ENCODE peak calls at places on chromosomes 3 and 15, in four cellular contexts. One of them, this sample, is unnamed.
A peak's percentile ranks its signal among the peaks of the same experiment; 100 is the strongest.

GRCh38 chr3:78287085-78287484 is 1247.2 kb downstream of the ROBO2 start:
- DNase-seq in GM12878: no peak
- DNase-seq in HepG2: no peak
- DNase-seq in K562: no peak
- DNase-seq in this sample: no peak

GRCh38 chr15:65055201-65055870 is 10.1 kb downstream of the SLC51B start:
- DNase-seq in GM12878: no peak
- DNase-seq in HepG2: no peak
- DNase-seq in K562: no peak
- DNase-seq in this sample: peak; percentile 17

GRCh38 chr15:99536422-99537033 is 29.3 kb upstream of the MEF2A start:
- DNase-seq in HepG2: no peak
- DNase-seq in K562: no peak
- DNase-seq in GM12878: no peak
- DNase-seq in this sample: no peak

GRCh38 chr3:105912891-105913290 is 44.1 kb upstream of the CBLB start:
- DNase-seq in K562: no peak
- DNase-seq in HepG2: no peak
- DNase-seq in GM12878: no peak
- DNase-seq in this sample: no peak

GRCh38 chr15:70475439-70475781 is 287.9 kb downstream of the UACA start:
- DNase-seq in K562: no peak
- DNase-seq in GM12878: no peak
- DNase-seq in HepG2: no peak
- DNase-seq in this sample: no peak

GRCh38 chr3:25257026-25257425 is 171.0 kb upstream of the RARB start:
- DNase-seq in K562: no peak
- DNase-seq in HepG2: no peak
- DNase-seq in GM12878: no peak
- DNase-seq in this sample: no peak

GRCh38 chr3:155325263-155325835 is 31.9 kb upstream of the STRIT1 start:
- DNase-seq in K562: peak; percentile 54
- DNase-seq in HepG2: peak; percentile 17
- DNase-seq in GM12878: no peak
- DNase-seq in this sample: no peak

GRCh38 chr3:158660711-158661110 is 11.7 kb downstream of the LXN start:
- DNase-seq in GM12878: no peak
- DNase-seq in K562: no peak
- DNase-seq in HepG2: no peak
- DNase-seq in this sample: no peak

GRCh38 chr3:108312656-108313055 is 16.3 kb downstream of the HHLA2 start:
- DNase-seq in K562: no peak
- DNase-seq in HepG2: no peak
- DNase-seq in GM12878: no peak
- DNase-seq in this sample: no peak

GRCh38 chr3:196281962-196282361 is 5.6 kb downstream of the PCYT1A start:
- DNase-seq in GM12878: no peak
- DNase-seq in HepG2: no peak
- DNase-seq in K562: no peak
- DNase-seq in this sample: no peak

GRCh38 chr3:33173672-33174071 is 44.9 kb downstream of the SUSD5 start:
- DNase-seq in GM12878: no peak
- DNase-seq in HepG2: no peak
- DNase-seq in K562: no peak
- DNase-seq in this sample: no peak

GRCh38 chr3:112672716-112673506 is 32.0 kb upstream of the CCDC80 start:
- DNase-seq in HepG2: no peak
- DNase-seq in K562: no peak
- DNase-seq in GM12878: no peak
- DNase-seq in this sample: no peak

GRCh38 chr3:14203521-14204079 is 25.0 kb downstream of the LSM3 start:
- DNase-seq in K562: peak; percentile 93
- DNase-seq in GM12878: no peak
- DNase-seq in HepG2: peak; percentile 64
- DNase-seq in this sample: peak; percentile 70

GRCh38 chr3:108489776-108490175 is 20.6 kb downstream of the MYH15 start:
- DNase-seq in K562: peak; percentile 43
- DNase-seq in GM12878: peak; percentile 31
- DNase-seq in HepG2: peak; percentile 39
- DNase-seq in this sample: peak; percentile 45

GRCh38 chr3:197181751-197182150 is 116.7 kb downstream of the DLG1 start:
- DNase-seq in GM12878: no peak
- DNase-seq in K562: no peak
- DNase-seq in HepG2: no peak
- DNase-seq in this sample: no peak

GRCh38 chr15:88382482-88382983 is 84.7 kb downstream of the MRPL46 start:
- DNase-seq in GM12878: no peak
- DNase-seq in HepG2: no peak
- DNase-seq in K562: no peak
- DNase-seq in this sample: peak; percentile 27

GRCh38 chr3:140152851-140153640 is 218.1 kb downstream of the CLSTN2 start:
- DNase-seq in GM12878: no peak
- DNase-seq in HepG2: no peak
- DNase-seq in K562: no peak
- DNase-seq in this sample: no peak

GRCh38 chr15:41790756-41791546 is 16.7 kb downstream of the MAPKBP1 start:
- DNase-seq in K562: peak; percentile 78
- DNase-seq in GM12878: no peak
- DNase-seq in HepG2: peak; percentile 28
- DNase-seq in this sample: no peak

GRCh38 chr15:98876461-98877369 is 130.9 kb downstream of the PGPEP1L start:
- DNase-seq in K562: no peak
- DNase-seq in HepG2: no peak
- DNase-seq in GM12878: no peak
- DNase-seq in this sample: no peak

GRCh38 chr15:60713096-60714084 is 234.4 kb upstream of the ICE2 start:
- DNase-seq in HepG2: no peak
- DNase-seq in K562: no peak
- DNase-seq in GM12878: no peak
- DNase-seq in this sample: no peak

GRCh38 chr3:170801597-170801996 is 68.4 kb downstream of the RPL22L1 start:
- DNase-seq in K562: no peak
- DNase-seq in HepG2: no peak
- DNase-seq in GM12878: no peak
- DNase-seq in this sample: no peak

GRCh38 chr15:101127503-101128076 is 124.3 kb downstream of the CHSY1 start:
- DNase-seq in GM12878: peak; percentile 82
- DNase-seq in K562: no peak
- DNase-seq in HepG2: peak; percentile 24
- DNase-seq in this sample: peak; percentile 90

GRCh38 chr15:83067638-83067962 is 548 bp upstream of the BTBD1 start:
- DNase-seq in GM12878: no peak
- DNase-seq in HepG2: no peak
- DNase-seq in K562: no peak
- DNase-seq in this sample: no peak

GRCh38 chr3:182671942-182672341 is 121.4 kb upstream of the ATP11B start:
- DNase-seq in GM12878: no peak
- DNase-seq in K562: no peak
- DNase-seq in HepG2: no peak
- DNase-seq in this sample: peak; percentile 63

GRCh38 chr15:25946241-25946786 is 83.2 kb upstream of the ATP10A start:
- DNase-seq in HepG2: no peak
- DNase-seq in K562: no peak
- DNase-seq in GM12878: no peak
- DNase-seq in this sample: no peak

GRCh38 chr3:144677118-144677517 is 705.5 kb downstream of the DIPK2A start:
- DNase-seq in HepG2: no peak
- DNase-seq in GM12878: no peak
- DNase-seq in K562: no peak
- DNase-seq in this sample: no peak

GRCh38 chr3:127228866-127229265 is 35.9 kb downstream of the PRR23E start:
- DNase-seq in GM12878: peak; percentile 37
- DNase-seq in K562: no peak
- DNase-seq in HepG2: no peak
- DNase-seq in this sample: no peak
- TF ChIP-seq SMC3 in GM12878: no peak
- TF ChIP-seq SMC3 in K562: no peak
- TF ChIP-seq SMC3 in HepG2: no peak
- TF ChIP-seq SMC3 in this sample: no peak

GRCh38 chr3:187016639-187017345 is 86.5 kb downstream of the ST6GAL1 start:
- DNase-seq in GM12878: no peak
- DNase-seq in K562: no peak
- DNase-seq in HepG2: peak; percentile 53
- DNase-seq in this sample: no peak

GRCh38 chr3:187017511-187018230 is 87.3 kb downstream of the ST6GAL1 start:
- DNase-seq in HepG2: no peak
- DNase-seq in K562: no peak
- DNase-seq in GM12878: no peak
- DNase-seq in this sample: no peak

GRCh38 chr3:187021748-187022402 is 91.5 kb downstream of the ST6GAL1 start:
- DNase-seq in GM12878: peak; percentile 85
- DNase-seq in K562: no peak
- DNase-seq in HepG2: no peak
- DNase-seq in this sample: no peak

GRCh38 chr3:187020376-187020775 is 90.0 kb downstream of the ST6GAL1 start:
- DNase-seq in HepG2: no peak
- DNase-seq in K562: no peak
- DNase-seq in GM12878: no peak
- DNase-seq in this sample: no peak

DNA sequence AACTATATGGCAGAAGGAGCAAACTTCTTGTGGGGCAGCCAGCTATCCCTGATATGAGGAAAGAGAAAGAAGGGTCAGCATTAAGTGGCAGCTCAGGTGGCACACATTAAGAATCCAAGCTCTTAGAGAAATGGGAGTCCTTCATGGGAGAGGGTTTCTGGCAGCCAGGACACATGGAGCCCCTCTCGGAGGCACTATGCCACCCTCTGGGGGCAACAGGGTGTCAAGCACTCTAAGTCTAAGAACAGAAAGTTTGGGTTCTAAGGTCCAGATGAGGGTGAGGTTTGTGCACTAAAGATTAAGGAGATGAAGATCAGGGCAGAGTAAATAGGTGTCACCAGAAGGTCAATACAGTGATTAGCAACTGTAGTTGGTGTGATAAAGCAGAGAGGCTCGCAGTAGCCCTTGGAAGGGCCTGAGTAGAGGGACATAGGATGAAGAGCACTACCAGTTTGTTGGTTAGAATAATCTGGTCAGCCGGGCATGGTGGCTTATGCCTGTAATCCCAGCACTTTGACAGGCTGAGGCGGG is 89.3 kb downstream of the ST6GAL1 start:
- DNase-seq in GM12878: no peak
- DNase-seq in K562: peak; percentile 43
- DNase-seq in HepG2: peak; percentile 9
- DNase-seq in this sample: peak; percentile 10
- H3K4me1 ChIP-seq in GM12878: peaks cover 53% of the 10 kb centered on the region
- H3K4me1 ChIP-seq in K562: peaks cover 25% of the 10 kb centered on the region
- H3K4me1 ChIP-seq in HepG2: peaks cover 13% of the 10 kb centered on the region
- H3K4me1 ChIP-seq in this sample: no peaks in the 10 kb centered on the region

GRCh38 chr3:133570139-133570936 is 3.1 kb upstream of the CDV3 start:
- DNase-seq in GM12878: no peak
- DNase-seq in HepG2: peak; percentile 78
- DNase-seq in K562: no peak
- DNase-seq in this sample: no peak
- TF ChIP-seq TAF1 in GM12878: no peak
- TF ChIP-seq TAF1 in HepG2: no peak
- TF ChIP-seq TAF1 in K562: no peak
- TF ChIP-seq TAF1 in this sample: no peak

DNA sequence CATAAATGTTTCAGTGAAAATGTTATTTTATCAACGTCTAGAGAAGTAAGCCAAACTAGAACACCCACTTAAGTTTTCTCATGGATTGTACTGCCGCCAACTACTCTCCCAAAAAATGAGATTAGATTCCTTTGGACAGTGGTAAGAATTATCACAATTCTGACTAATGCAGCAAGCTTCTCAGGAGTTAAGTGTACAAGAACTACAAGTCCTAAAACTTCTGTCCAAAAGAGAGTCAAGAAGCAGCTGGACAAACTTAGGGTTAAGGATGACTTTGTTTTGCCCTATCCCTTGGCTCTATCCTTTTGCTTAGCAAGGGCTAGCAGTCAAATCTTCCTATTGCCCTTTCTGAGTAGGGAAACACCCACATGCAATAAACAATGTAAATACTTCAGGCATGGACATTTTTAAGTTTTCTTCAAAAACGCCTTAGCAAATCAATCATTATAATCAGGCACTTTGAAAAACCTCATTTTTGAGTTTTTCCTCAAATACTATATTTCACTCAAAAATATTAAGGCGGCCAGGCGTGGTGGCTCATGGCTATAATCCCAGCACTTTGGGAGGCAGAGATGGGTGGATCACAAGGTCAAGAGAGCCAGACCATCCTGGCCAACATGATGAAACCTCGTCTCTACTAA is 19.5 kb downstream of the RAF1 start:
- DNase-seq in K562: no peak
- DNase-seq in HepG2: no peak
- DNase-seq in GM12878: no peak
- DNase-seq in this sample: no peak
- TF ChIP-seq SMC3 in K562: no peak
- TF ChIP-seq SMC3 in HepG2: no peak
- TF ChIP-seq SMC3 in GM12878: no peak
- TF ChIP-seq SMC3 in this sample: no peak

DNA sequence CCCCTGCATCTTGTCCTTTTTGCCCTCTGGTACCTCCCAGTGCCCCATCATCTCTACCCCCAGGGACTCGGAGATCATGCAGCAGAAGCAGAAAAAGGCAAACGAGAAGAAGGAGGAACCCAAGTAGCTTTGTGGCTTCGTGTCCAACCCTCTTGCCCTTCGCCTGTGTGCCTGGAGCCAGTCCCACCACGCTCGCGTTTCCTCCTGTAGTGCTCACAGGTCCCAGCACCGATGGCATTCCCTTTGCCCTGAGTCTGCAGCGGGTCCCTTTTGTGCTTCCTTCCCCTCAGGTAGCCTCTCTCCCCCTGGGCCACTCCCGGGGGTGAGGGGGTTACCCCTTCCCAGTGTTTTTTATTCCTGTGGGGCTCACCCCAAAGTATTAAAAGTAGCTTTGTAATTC is 1.5 kb downstream of the SERF2 start:
- DNase-seq in GM12878: no peak
- DNase-seq in K562: no peak
- DNase-seq in HepG2: no peak
- DNase-seq in this sample: no peak
- H3K4me1 ChIP-seq in GM12878: peaks cover 25% of the 10 kb centered on the region
- H3K4me1 ChIP-seq in K562: peaks cover 26% of the 10 kb centered on the region
- H3K4me1 ChIP-seq in HepG2: peaks cover 52% of the 10 kb centered on the region
- H3K4me1 ChIP-seq in this sample: peaks cover 20% of the 10 kb centered on the region

This sample was measured in SK-N-SH.